ENCODE peak calls at places on chromosomes 7 and 10, in six cellular contexts. N, E, O, I, W and G are unnamed samples.

GRCh38 chr7:157228864-157229422 is 90.2 kb downstream of the UBE3C start:
- DNase-seq in N (peak; percentile 27), E (peak; percentile 53), O (no peak), I (no peak), W (no peak), G (no peak)

GRCh38 chr10:113058175-113058961 is 108.3 kb downstream of the TCF7L2 start:
- DNase-seq in N (peak; percentile 67), E (peak; percentile 44), O (no peak), I (no peak), W (no peak), G (no peak)

GRCh38 chr10:102007802-102008201 is 48.2 kb downstream of the ARMH3 start:
- DNase-seq in N (no peak), E (no peak), O (no peak), I (no peak), W (no peak), G (no peak)

GRCh38 chr7:41238851-41239331 is 464.0 kb downstream of the INHBA start:
- DNase-seq in N (no peak), E (no peak), O (no peak), I (no peak), W (no peak), G (no peak)

GRCh38 chr10:101007915-101008822 is 8.6 kb downstream of the LZTS2 start:
- DNase-seq in N (no peak), E (peak; percentile 45), O (no peak), I (no peak), W (no peak), G (no peak)

GRCh38 chr10:60818134-60818770 is 40.0 kb downstream of the CDK1 start:
- DNase-seq in N (no peak), E (no peak), O (no peak), I (no peak), W (no peak), G (no peak)

GRCh38 chr7:154928136-154929005 is 74.6 kb downstream of the PAXIP1 start:
- DNase-seq in N (peak; percentile 95), E (peak; percentile 58), O (no peak), I (peak; percentile 99), W (peak; percentile 41), G (peak; percentile 47)

GRCh38 chr7:16670021-16670420 is 24.0 kb downstream of the BZW2 start:
- DNase-seq in N (no peak), E (no peak), O (no peak), I (no peak), W (no peak), G (no peak)

GRCh38 chr7:108570146-108570755 is 577 bp downstream of the DNAJB9 start:
- DNase-seq in N (peak; percentile 44), E (peak; percentile 64), O (no peak), I (no peak), W (no peak), G (peak; percentile 5)
- TF ChIP-seq POLR2AphosphoS5 in N (no peak), E (no peak), O (no peak), I (no peak), W (no peak), G (no peak)

GRCh38 chr7:81487512-81487911 is 282.3 kb downstream of the HGF start:
- DNase-seq in N (no peak), E (no peak), O (no peak), I (no peak), W (no peak), G (no peak)
- TF ChIP-seq TAF1 in N (no peak), E (no peak), O (no peak), I (no peak), W (no peak), G (no peak)

GRCh38 chr7:78476851-78477405 is 678.4 kb downstream of the PHTF2 start:
- DNase-seq in N (no peak), E (no peak), O (no peak), I (no peak), W (no peak), G (no peak)

GRCh38 chr7:78473902-78474301 is 675.3 kb downstream of the PHTF2 start:
- DNase-seq in N (no peak), E (peak; percentile 11), O (no peak), I (no peak), W (no peak), G (no peak)

GRCh38 chr7:78479348-78479747 is 680.8 kb downstream of the PHTF2 start:
- DNase-seq in N (no peak), E (no peak), O (no peak), I (no peak), W (no peak), G (no peak)
- TF ChIP-seq POLR2AphosphoS5 in N (no peak), E (no peak), O (no peak), I (no peak), W (no peak), G (no peak)

GRCh38 chr7:151847136-151847535 is 29.8 kb downstream of the PRKAG2 start:
- DNase-seq in N (no peak), E (no peak), O (no peak), I (no peak), W (no peak), G (no peak)

GRCh38 chr7:151849879-151850260 is 27.0 kb downstream of the PRKAG2 start:
- DNase-seq in N (no peak), E (no peak), O (no peak), I (no peak), W (no peak), G (no peak)

GRCh38 chr7:151849008-151849878 is 27.7 kb downstream of the PRKAG2 start:
- DNase-seq in N (no peak), E (no peak), O (no peak), I (no peak), W (no peak), G (no peak)

GRCh38 chr7:151845412-151846205 is 31.3 kb downstream of the PRKAG2 start:
- DNase-seq in N (no peak), E (no peak), O (no peak), I (no peak), W (no peak), G (no peak)

DNA sequence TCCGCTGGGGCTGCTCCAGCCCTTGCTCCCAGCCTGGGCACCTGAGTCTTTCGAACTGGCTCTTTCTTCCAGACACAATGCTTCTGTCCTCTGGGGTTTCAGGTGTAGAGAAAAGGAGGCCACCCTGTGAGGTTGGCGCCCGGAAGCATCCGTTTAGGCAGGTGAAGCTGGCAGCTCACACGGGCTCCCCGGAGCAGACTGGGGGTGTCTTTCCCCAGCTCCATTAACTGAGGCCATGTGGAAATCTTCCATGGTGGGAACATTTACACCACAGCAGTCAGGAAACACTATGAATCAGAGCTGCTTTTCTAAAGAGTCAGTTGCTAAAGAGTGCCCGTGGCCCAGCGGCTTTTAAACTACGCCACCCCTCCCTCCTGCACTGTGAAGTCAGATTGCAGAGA is 29.2 kb downstream of the PRKAG2 start:
- DNase-seq in N (no peak), E (no peak), O (no peak), I (no peak), W (no peak), G (no peak)
- TF ChIP-seq TAF1 in N (no peak), E (no peak), O (no peak), I (no peak), W (no peak), G (no peak)

GRCh38 chr10:5641501-5641900 is 24.9 kb downstream of the ASB13 start:
- DNase-seq in N (no peak), E (no peak), O (no peak), I (no peak), W (no peak), G (no peak)

GRCh38 chr10:5645375-5645774 is 21.0 kb downstream of the ASB13 start:
- DNase-seq in N (no peak), E (no peak), O (no peak), I (no peak), W (no peak), G (no peak)

GRCh38 chr10:5644930-5645329 is 21.5 kb downstream of the ASB13 start:
- DNase-seq in N (no peak), E (no peak), O (no peak), I (no peak), W (no peak), G (no peak)

GRCh38 chr10:5645944-5646617 is 20.3 kb downstream of the ASB13 start:
- DNase-seq in N (no peak), E (no peak), O (no peak), I (no peak), W (no peak), G (no peak)

GRCh38 chr10:5643356-5643755 is 23.0 kb downstream of the ASB13 start:
- DNase-seq in N (no peak), E (no peak), O (no peak), I (no peak), W (no peak), G (no peak)
- TF ChIP-seq POLR2AphosphoS5 in N (no peak), E (no peak), O (no peak), I (no peak), W (no peak), G (no peak)

GRCh38 chr10:89274928-89275327 is 23.4 kb upstream of the LIPA start:
- DNase-seq in N (no peak), E (no peak), O (no peak), I (no peak), W (no peak), G (no peak)
- TF ChIP-seq TAF1 in N (no peak), E (no peak), O (no peak), I (no peak), W (no peak), G (no peak)